ENCODE peak calls at places on chromosomes 4 and X, in five cellular contexts. O is fibroblast of pulmonary artery, D is endodermal cell, B is prostate gland, W is HFF-Myc. E is an unnamed sample.

GRCh38 chr4:86974481-86975050 is 39.8 kb downstream of the AFF1 start:
- DNase-seq in O (peak), D (no peak), B (no peak), W (no peak), E (no peak)

GRCh38 chrX:153381684-153382532 is 19.2 kb downstream of the PNMA6E start:
- DNase-seq in B (no peak), D (peak), W (peak), O (peak), E (no peak)

GRCh38 chrX:26845051-26845450 is 618.1 kb downstream of the PPP4R3C start:
- DNase-seq in W (no peak), B (no peak), O (peak), D (no peak), E (peak)

GRCh38 chr4:25928956-25929336 is 14.9 kb downstream of the SMIM20 start:
- DNase-seq in O (peak), W (no peak), D (no peak), B (no peak), E (peak)

GRCh38 chrX:45274576-45274975 is 73.9 kb upstream of the DIPK2B start:
- DNase-seq in B (no peak), O (peak), D (no peak), W (no peak), E (peak)

GRCh38 chrX:50852524-50852923 is 38.5 kb upstream of the SHROOM4 start:
- DNase-seq in B (no peak), D (no peak), O (no peak), W (no peak), E (no peak)

GRCh38 chr4:3792813-3793212 is 26.6 kb downstream of the ADRA2C start:
- DNase-seq in W (no peak), O (no peak), D (peak), B (no peak), E (no peak)

GRCh38 chr4:2805712-2806391 is 13.0 kb downstream of the SH3BP2 start:
- DNase-seq in O (peak), W (no peak), D (no peak), B (peak), E (peak)

GRCh38 chrX:44025611-44026010 is 52.4 kb upstream of the NDP start:
- DNase-seq in O (peak), B (no peak), W (no peak), D (no peak), E (peak)

GRCh38 chr4:44740201-44740600 is 13.8 kb upstream of the GNPDA2 start:
- DNase-seq in O (peak), D (no peak), B (no peak), W (no peak), E (peak)

GRCh38 chrX:13763489-13763888 is 28.9 kb downstream of the OFD1 start:
- DNase-seq in D (no peak), B (peak), O (no peak), W (no peak), E (no peak)

GRCh38 chr4:128782076-128782715 is 27.3 kb upstream of the JADE1 start:
- DNase-seq in W (no peak), D (peak), O (no peak), B (no peak), E (peak)

GRCh38 chr4:139247241-139247640 is 32.8 kb downstream of the MGARP start:
- DNase-seq in O (no peak), W (no peak), D (no peak), B (no peak), E (peak)

GRCh38 chr4:24793219-24794005 is 2.0 kb upstream of the SOD3 start:
- DNase-seq in D (no peak), B (no peak), O (no peak), W (no peak), E (peak)

GRCh38 chr4:155249036-155249566 is 40.7 kb downstream of the NPY2R start:
- DNase-seq in D (no peak), B (no peak), O (no peak), W (no peak), E (peak)

GRCh38 chr4:165761968-165762367 is 111.1 kb upstream of the TLL1 start:
- DNase-seq in O (no peak), D (no peak), W (no peak), B (no peak), E (no peak)

GRCh38 chr4:957581-958313 is 15.6 kb downstream of the DGKQ start:
- DNase-seq in W (no peak), O (no peak), D (no peak), B (no peak), E (no peak)

GRCh38 chrX:123833387-123833786 is 26.5 kb upstream of the XIAP start:
- DNase-seq in B (peak), O (peak), W (no peak), D (peak), E (peak)

GRCh38 chr4:3241905-3242304 is 7.1 kb upstream of the MSANTD1 start:
- DNase-seq in B (no peak), W (peak), D (no peak), O (peak), E (no peak)

GRCh38 chr4:128288689-128289106 is 1.1 kb upstream of the PGRMC2 start:
- DNase-seq in D (no peak), W (no peak), O (peak), B (peak), E (peak)

GRCh38 chr4:101417046-101417445 is 69.7 kb upstream of the PPP3CA start:
- DNase-seq in D (no peak), W (no peak), B (no peak), O (no peak), E (no peak)

GRCh38 chrX:2351321-2351720 is 149.5 kb downstream of the DHRSX start:
- DNase-seq in O (peak), W (peak), D (no peak), B (no peak), E (peak)

GRCh38 chr4:4327652-4328121 is 37.6 kb downstream of the ZBTB49 start:
- DNase-seq in D (peak), O (peak), B (no peak), W (no peak), E (peak)

DNA sequence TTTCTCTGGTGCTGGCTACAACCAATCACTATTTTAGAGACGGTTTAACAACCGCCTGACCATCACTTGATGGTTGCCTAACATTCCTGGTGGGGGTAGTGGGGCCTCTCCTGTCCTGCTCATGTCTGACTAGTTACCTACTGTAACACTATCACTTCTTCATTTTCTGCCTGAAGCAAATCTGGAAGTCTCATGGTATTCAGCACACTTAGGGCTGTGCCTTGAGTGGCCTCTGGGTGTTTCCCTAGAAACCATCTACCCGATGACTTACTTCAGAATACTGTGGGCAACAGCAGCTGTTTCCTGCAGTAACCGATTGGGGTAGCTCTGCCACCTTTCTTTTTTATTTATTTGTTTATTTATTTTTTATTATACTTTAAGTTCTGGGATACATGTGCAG is 880.1 kb upstream of the INTU start:
- DNase-seq in W (no peak), O (no peak), D (no peak), B (no peak), E (no peak)
- TF ChIP-seq CTCF in W (no peak), O (no peak), D (no peak), B (no peak), E (no peak)

GRCh38 chrX:19805054-19805690 is 82.2 kb downstream of the SH3KBP1 start:
- DNase-seq in D (no peak), W (no peak), O (no peak), B (no peak), E (no peak)

GRCh38 chrX:19804168-19804567 is 83.2 kb downstream of the SH3KBP1 start:
- DNase-seq in W (no peak), B (no peak), O (no peak), D (no peak), E (no peak)

GRCh38 chrX:19810370-19810769 is 77.0 kb downstream of the SH3KBP1 start:
- DNase-seq in O (no peak), B (no peak), W (no peak), D (no peak), E (no peak)

GRCh38 chrX:19810809-19811208 is 76.6 kb downstream of the SH3KBP1 start:
- DNase-seq in D (no peak), W (no peak), O (peak), B (no peak), E (no peak)

DNA sequence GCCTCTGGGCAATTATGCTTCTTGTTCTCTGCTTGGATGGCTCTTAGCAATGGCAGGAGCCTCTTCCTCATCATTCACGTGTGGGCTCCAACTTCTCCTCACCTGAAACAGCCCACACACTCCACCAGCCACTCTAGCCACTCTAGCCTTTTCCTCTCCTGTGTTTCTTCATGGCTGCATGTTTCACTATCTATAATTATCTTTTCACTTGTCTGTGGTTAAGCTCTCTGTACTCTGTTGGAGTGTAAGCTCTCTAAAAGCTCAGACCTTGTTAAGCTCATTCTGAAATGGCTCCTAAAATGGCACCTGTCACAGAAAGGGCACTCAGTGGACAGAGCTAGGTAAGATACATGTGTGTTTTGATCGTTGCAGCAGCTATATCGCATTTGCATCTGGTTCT is 80.0 kb downstream of the SH3KBP1 start:
- DNase-seq in B (no peak), D (no peak), O (no peak), W (no peak), E (no peak)
- H3K4me3 ChIP-seq in B (no peak), D (no peak), O (no peak), W (no peak), E (no peak)

GRCh38 chr4:80592950-80593349 is 257.4 kb downstream of the CFAP299 start:
- DNase-seq in O (no peak), W (no peak), B (no peak), D (no peak), E (peak)
- TF ChIP-seq CTCF in O (no peak), W (no peak), B (no peak), D (peak), E (peak)

DNA sequence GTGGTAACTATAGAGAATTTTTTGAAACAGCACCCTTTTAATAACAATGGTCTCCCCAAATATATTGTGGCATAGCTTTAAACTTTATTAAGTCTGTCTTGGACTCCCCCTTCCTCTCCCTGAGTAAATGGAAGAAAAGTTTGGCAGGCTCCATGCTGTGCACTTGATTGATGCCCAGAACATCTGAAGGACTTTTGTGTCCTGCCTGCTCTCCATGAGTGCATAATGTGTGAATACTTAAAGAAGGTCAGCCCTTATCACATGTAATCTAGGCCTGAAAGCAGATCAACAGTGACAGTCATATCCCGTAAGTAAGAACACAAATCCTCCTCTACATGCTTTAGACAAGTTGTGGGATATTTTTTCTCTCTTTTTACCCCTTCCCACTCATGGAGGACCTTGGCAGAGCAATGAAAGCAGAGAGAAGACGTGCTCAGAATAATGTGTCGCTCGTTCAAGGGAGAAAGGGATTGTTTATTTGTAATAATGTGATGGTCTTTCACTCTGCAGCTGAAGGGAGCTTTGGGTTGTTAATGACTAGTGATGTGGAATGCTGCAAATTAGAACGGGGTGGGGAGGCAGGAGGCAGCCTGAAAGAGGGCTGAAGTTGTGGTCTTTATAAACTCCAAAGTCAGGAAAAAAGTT is 286.6 kb downstream of the BMPR1B start:
- DNase-seq in O (no peak), W (no peak), B (no peak), D (no peak), E (no peak)
- H3K4me3 ChIP-seq in O (no peak), W (no peak), B (no peak), D (no peak), E (no peak)

DNA sequence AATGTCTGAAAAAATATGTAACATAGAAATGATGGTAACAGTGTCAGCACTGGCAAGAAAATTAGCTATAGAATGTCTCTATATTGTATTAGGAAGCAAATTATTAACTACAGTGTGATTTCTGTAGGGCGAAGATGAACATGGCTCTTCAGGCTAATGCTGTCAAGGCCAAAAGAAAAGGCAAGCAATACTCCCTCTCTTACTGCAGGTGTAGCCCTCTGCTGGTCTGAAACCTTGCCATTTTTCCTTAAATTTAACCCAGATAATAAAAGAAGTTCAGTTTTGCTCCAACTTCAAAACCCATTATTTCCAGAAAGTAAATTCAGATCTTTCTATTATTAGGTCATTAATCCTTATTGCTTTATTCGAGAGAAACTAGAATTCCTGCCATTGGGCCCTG is 215.9 kb downstream of the LRBA start:
- DNase-seq in W (no peak), O (no peak), B (no peak), D (no peak), E (peak)
- TF ChIP-seq CTCF in W (peak), O (peak), B (no peak), D (peak), E (peak)

DNA sequence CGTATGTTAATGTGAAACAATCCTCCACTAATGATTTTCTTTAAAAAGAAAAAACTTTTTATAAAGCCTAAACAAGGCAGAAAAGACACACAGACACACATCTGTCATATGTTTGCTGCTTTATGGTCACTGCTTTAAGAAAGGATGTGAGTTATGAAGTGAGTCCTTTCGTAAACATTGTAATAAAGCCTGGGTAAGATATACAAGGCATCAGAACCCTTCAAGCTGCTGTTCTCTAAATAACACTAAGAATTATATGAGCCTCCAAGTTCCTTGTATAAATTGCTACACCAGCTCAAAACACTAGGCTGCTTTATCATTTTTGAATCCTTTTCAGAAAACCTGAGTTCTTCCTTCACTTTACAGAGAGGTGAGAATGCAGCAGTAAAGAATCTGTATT is 81.6 kb downstream of the FBXO8 start:
- DNase-seq in W (no peak), D (no peak), B (no peak), O (no peak), E (no peak)
- H3K4me3 ChIP-seq in W (no peak), D (no peak), B (no peak), O (no peak), E (no peak)